ENCODE peak calls at places on chromosomes 13 and 19, in seven cellular contexts. One of them, this sample, is unnamed.

GRCh38 chr13:99432637-99433542 is 68.4 kb upstream of the TM9SF2 start:
- DNase-seq in neuronal stem cell: peak; percentile 49
- DNase-seq in GM23338: peak; percentile 77
- DNase-seq in K562: no peak
- DNase-seq in cardiac muscle cell: peak; percentile 60
- DNase-seq in effector memory CD4-positive, alpha-beta T cell: peak; percentile 91
- DNase-seq in IMR-90: peak; percentile 73
- DNase-seq in this sample: peak; percentile 92

GRCh38 chr19:51194527-51195315 is 30.2 kb upstream of the CD33 start:
- DNase-seq in cardiac muscle cell: no peak
- DNase-seq in neuronal stem cell: no peak
- DNase-seq in effector memory CD4-positive, alpha-beta T cell: no peak
- DNase-seq in GM23338: no peak
- DNase-seq in IMR-90: no peak
- DNase-seq in K562: no peak
- DNase-seq in this sample: no peak

GRCh38 chr19:37955986-37956385 is 49.0 kb downstream of the SIPA1L3 start:
- DNase-seq in effector memory CD4-positive, alpha-beta T cell: no peak
- DNase-seq in cardiac muscle cell: no peak
- DNase-seq in K562: no peak
- DNase-seq in neuronal stem cell: no peak
- DNase-seq in GM23338: no peak
- DNase-seq in IMR-90: no peak
- DNase-seq in this sample: no peak

GRCh38 chr13:39867807-39868206 is 212.3 kb downstream of the COG6 start:
- DNase-seq in effector memory CD4-positive, alpha-beta T cell: no peak
- DNase-seq in neuronal stem cell: no peak
- DNase-seq in cardiac muscle cell: no peak
- DNase-seq in GM23338: no peak
- DNase-seq in K562: no peak
- DNase-seq in IMR-90: no peak
- DNase-seq in this sample: no peak

GRCh38 chr19:15563931-15564330 is 51.1 kb upstream of the CYP4F8 start:
- DNase-seq in K562: no peak
- DNase-seq in effector memory CD4-positive, alpha-beta T cell: no peak
- DNase-seq in IMR-90: no peak
- DNase-seq in neuronal stem cell: no peak
- DNase-seq in GM23338: no peak
- DNase-seq in cardiac muscle cell: no peak
- DNase-seq in this sample: no peak

GRCh38 chr19:28694812-28695211 is 518.1 kb downstream of the UQCRFS1 start:
- DNase-seq in cardiac muscle cell: no peak
- DNase-seq in effector memory CD4-positive, alpha-beta T cell: no peak
- DNase-seq in K562: no peak
- DNase-seq in GM23338: no peak
- DNase-seq in neuronal stem cell: no peak
- DNase-seq in IMR-90: no peak
- DNase-seq in this sample: no peak

GRCh38 chr13:114068723-114069322 is 63.6 kb downstream of the RASA3 start:
- DNase-seq in cardiac muscle cell: peak; percentile 86
- DNase-seq in IMR-90: peak; percentile 77
- DNase-seq in K562: no peak
- DNase-seq in effector memory CD4-positive, alpha-beta T cell: no peak
- DNase-seq in neuronal stem cell: no peak
- DNase-seq in GM23338: no peak
- DNase-seq in this sample: no peak

GRCh38 chr13:80979035-80979641 is 638.2 kb upstream of the SPRY2 start:
- DNase-seq in effector memory CD4-positive, alpha-beta T cell: no peak
- DNase-seq in neuronal stem cell: peak; percentile 37
- DNase-seq in K562: peak; percentile 30
- DNase-seq in cardiac muscle cell: peak; percentile 87
- DNase-seq in GM23338: peak; percentile 78
- DNase-seq in IMR-90: peak; percentile 54
- DNase-seq in this sample: peak; percentile 69

GRCh38 chr13:27327633-27328032 is 57.0 kb downstream of the RASL11A start:
- DNase-seq in GM23338: no peak
- DNase-seq in K562: no peak
- DNase-seq in neuronal stem cell: no peak
- DNase-seq in cardiac muscle cell: no peak
- DNase-seq in IMR-90: no peak
- DNase-seq in effector memory CD4-positive, alpha-beta T cell: no peak
- DNase-seq in this sample: no peak

GRCh38 chr19:15315101-15315500 is 17.2 kb downstream of the BRD4 start:
- DNase-seq in cardiac muscle cell: no peak
- DNase-seq in K562: no peak
- DNase-seq in GM23338: no peak
- DNase-seq in neuronal stem cell: no peak
- DNase-seq in effector memory CD4-positive, alpha-beta T cell: no peak
- DNase-seq in IMR-90: no peak
- DNase-seq in this sample: no peak

GRCh38 chr13:42412812-42413795 is 141.2 kb downstream of the AKAP11 start:
- DNase-seq in K562: no peak
- DNase-seq in cardiac muscle cell: peak; percentile 62
- DNase-seq in IMR-90: no peak
- DNase-seq in neuronal stem cell: no peak
- DNase-seq in GM23338: no peak
- DNase-seq in effector memory CD4-positive, alpha-beta T cell: no peak
- DNase-seq in this sample: no peak

GRCh38 chr13:96899946-96900345 is 94.3 kb downstream of the OXGR1 start:
- DNase-seq in K562: no peak
- DNase-seq in neuronal stem cell: no peak
- DNase-seq in effector memory CD4-positive, alpha-beta T cell: no peak
- DNase-seq in cardiac muscle cell: no peak
- DNase-seq in GM23338: no peak
- DNase-seq in IMR-90: no peak
- DNase-seq in this sample: no peak

GRCh38 chr13:113157929-113158747 is at the start of gene PROZ:
- DNase-seq in K562: no peak
- DNase-seq in GM23338: no peak
- DNase-seq in cardiac muscle cell: no peak
- DNase-seq in neuronal stem cell: no peak
- DNase-seq in IMR-90: no peak
- DNase-seq in effector memory CD4-positive, alpha-beta T cell: no peak
- DNase-seq in this sample: no peak

GRCh38 chr19:45939792-45940514 is 25.4 kb upstream of the NANOS2 start:
- DNase-seq in effector memory CD4-positive, alpha-beta T cell: no peak
- DNase-seq in cardiac muscle cell: no peak
- DNase-seq in K562: no peak
- DNase-seq in neuronal stem cell: no peak
- DNase-seq in IMR-90: no peak
- DNase-seq in GM23338: peak; percentile 72
- DNase-seq in this sample: peak; percentile 66

GRCh38 chr13:29752175-29752574 is 98.2 kb downstream of the UBL3 start:
- DNase-seq in K562: no peak
- DNase-seq in neuronal stem cell: no peak
- DNase-seq in GM23338: no peak
- DNase-seq in IMR-90: no peak
- DNase-seq in cardiac muscle cell: no peak
- DNase-seq in effector memory CD4-positive, alpha-beta T cell: no peak
- DNase-seq in this sample: no peak

GRCh38 chr13:46131705-46132104 is 26.9 kb upstream of the CPB2 start:
- DNase-seq in K562: no peak
- DNase-seq in GM23338: no peak
- DNase-seq in cardiac muscle cell: no peak
- DNase-seq in effector memory CD4-positive, alpha-beta T cell: no peak
- DNase-seq in IMR-90: no peak
- DNase-seq in neuronal stem cell: no peak
- DNase-seq in this sample: no peak

GRCh38 chr13:110555601-110556223 is 5.8 kb downstream of the RAB20 start:
- DNase-seq in effector memory CD4-positive, alpha-beta T cell: no peak
- DNase-seq in GM23338: no peak
- DNase-seq in neuronal stem cell: no peak
- DNase-seq in cardiac muscle cell: no peak
- DNase-seq in IMR-90: no peak
- DNase-seq in K562: no peak
- DNase-seq in this sample: no peak

GRCh38 chr13:102856603-102857002 is 10.8 kb downstream of the ERCC5 start:
- DNase-seq in GM23338: no peak
- DNase-seq in IMR-90: no peak
- DNase-seq in K562: no peak
- DNase-seq in effector memory CD4-positive, alpha-beta T cell: no peak
- DNase-seq in cardiac muscle cell: peak; percentile 71
- DNase-seq in neuronal stem cell: no peak
- DNase-seq in this sample: no peak

DNA sequence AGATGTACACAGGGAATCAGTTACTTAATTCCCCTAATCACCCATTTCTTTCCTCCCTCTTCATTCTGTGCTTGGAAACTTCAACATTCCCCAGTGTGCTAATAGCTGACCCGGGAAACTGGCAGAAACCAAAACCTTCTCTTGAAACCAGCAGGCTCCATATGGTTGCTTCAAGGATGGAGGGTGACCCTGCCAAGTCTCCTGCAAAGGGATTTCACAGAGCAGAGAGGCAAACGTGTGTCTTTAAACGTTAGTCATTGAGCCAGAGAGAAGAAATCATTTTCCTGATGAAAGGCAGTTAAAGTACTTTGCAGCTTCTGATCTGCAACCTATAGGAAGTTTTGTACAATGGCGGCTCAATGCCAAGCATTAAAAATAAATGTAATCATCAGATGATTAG is 220.9 kb downstream of the POU4F1 start:
- DNase-seq in K562: no peak
- DNase-seq in IMR-90: no peak
- DNase-seq in neuronal stem cell: no peak
- DNase-seq in effector memory CD4-positive, alpha-beta T cell: no peak
- DNase-seq in GM23338: no peak
- DNase-seq in cardiac muscle cell: no peak
- DNase-seq in this sample: no peak
- H3K27ac ChIP-seq in K562: no peak overlapping the region
- H3K27ac ChIP-seq in IMR-90: no peak overlapping the region
- H3K27ac ChIP-seq in neuronal stem cell: no peak overlapping the region
- H3K27ac ChIP-seq in effector memory CD4-positive, alpha-beta T cell: no peak overlapping the region
- H3K27ac ChIP-seq in GM23338: no peak overlapping the region
- H3K27ac ChIP-seq in cardiac muscle cell: no peak overlapping the region
- H3K27ac ChIP-seq in this sample: no peak overlapping the region

DNA sequence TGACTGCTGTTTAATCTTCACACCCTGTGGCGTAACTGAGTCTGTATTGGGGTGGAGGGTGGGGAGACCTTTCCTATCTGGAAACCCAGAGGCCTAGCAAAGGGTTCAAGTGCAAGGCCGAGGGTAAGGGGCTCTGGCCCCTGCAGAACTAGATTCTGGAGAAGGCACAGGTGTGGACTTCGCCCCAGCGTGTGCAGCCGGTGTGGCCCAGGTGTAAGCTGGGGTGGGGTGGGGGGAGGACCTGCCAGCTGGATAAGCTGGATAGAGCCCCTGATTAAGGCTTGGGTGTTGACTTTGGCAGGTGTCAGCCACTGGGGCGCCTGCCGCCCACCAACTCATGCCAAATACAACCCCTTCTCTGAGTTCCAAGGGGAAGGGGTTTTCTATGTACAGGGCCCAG is 1.3 kb downstream of the RAB3D start:
- DNase-seq in cardiac muscle cell: no peak
- DNase-seq in IMR-90: no peak
- DNase-seq in K562: no peak
- DNase-seq in GM23338: no peak
- DNase-seq in effector memory CD4-positive, alpha-beta T cell: no peak
- DNase-seq in neuronal stem cell: no peak
- DNase-seq in this sample: no peak
- H3K27ac ChIP-seq in cardiac muscle cell: no peak overlapping the region
- H3K27ac ChIP-seq in IMR-90: no peak overlapping the region
- H3K27ac ChIP-seq in K562: no peak overlapping the region
- H3K27ac ChIP-seq in GM23338: no peak overlapping the region
- H3K27ac ChIP-seq in effector memory CD4-positive, alpha-beta T cell: no peak overlapping the region
- H3K27ac ChIP-seq in neuronal stem cell: no peak overlapping the region
- H3K27ac ChIP-seq in this sample: no peak overlapping the region

GRCh38 chr13:65638572-65639168 is 1591.5 kb downstream of the PCDH9 start:
- DNase-seq in K562: peak; percentile 11
- DNase-seq in effector memory CD4-positive, alpha-beta T cell: no peak
- DNase-seq in GM23338: peak; percentile 72
- DNase-seq in neuronal stem cell: peak; percentile 6
- DNase-seq in IMR-90: peak; percentile 63
- DNase-seq in cardiac muscle cell: peak; percentile 79
- DNase-seq in this sample: peak; percentile 53
- H3K27ac ChIP-seq in K562: no peak overlapping the region
- H3K27ac ChIP-seq in effector memory CD4-positive, alpha-beta T cell: no peak overlapping the region
- H3K27ac ChIP-seq in GM23338: no peak overlapping the region
- H3K27ac ChIP-seq in neuronal stem cell: no peak overlapping the region
- H3K27ac ChIP-seq in IMR-90: no peak overlapping the region
- H3K27ac ChIP-seq in cardiac muscle cell: no peak overlapping the region
- H3K27ac ChIP-seq in this sample: no peak overlapping the region

GRCh38 chr19:17076539-17076919 is 952 bp downstream of the MYO9B start:
- DNase-seq in cardiac muscle cell: no peak
- DNase-seq in K562: no peak
- DNase-seq in GM23338: peak; percentile 17
- DNase-seq in neuronal stem cell: no peak
- DNase-seq in IMR-90: no peak
- DNase-seq in effector memory CD4-positive, alpha-beta T cell: no peak
- DNase-seq in this sample: peak; percentile 62

GRCh38 chr19:17079710-17080440 is 4.3 kb downstream of the MYO9B start:
- DNase-seq in effector memory CD4-positive, alpha-beta T cell: peak; percentile 39
- DNase-seq in GM23338: no peak
- DNase-seq in neuronal stem cell: peak; percentile 37
- DNase-seq in IMR-90: peak; percentile 99
- DNase-seq in K562: no peak
- DNase-seq in cardiac muscle cell: peak; percentile 98
- DNase-seq in this sample: no peak

GRCh38 chr19:17077447-17078028 is 2.0 kb downstream of the MYO9B start:
- DNase-seq in effector memory CD4-positive, alpha-beta T cell: no peak
- DNase-seq in IMR-90: no peak
- DNase-seq in GM23338: no peak
- DNase-seq in K562: no peak
- DNase-seq in neuronal stem cell: no peak
- DNase-seq in cardiac muscle cell: no peak
- DNase-seq in this sample: no peak

GRCh38 chr19:17078920-17079709 is 3.5 kb downstream of the MYO9B start:
- DNase-seq in IMR-90: peak; percentile 31
- DNase-seq in GM23338: no peak
- DNase-seq in cardiac muscle cell: peak; percentile 30
- DNase-seq in K562: no peak
- DNase-seq in effector memory CD4-positive, alpha-beta T cell: no peak
- DNase-seq in neuronal stem cell: no peak
- DNase-seq in this sample: no peak

DNA sequence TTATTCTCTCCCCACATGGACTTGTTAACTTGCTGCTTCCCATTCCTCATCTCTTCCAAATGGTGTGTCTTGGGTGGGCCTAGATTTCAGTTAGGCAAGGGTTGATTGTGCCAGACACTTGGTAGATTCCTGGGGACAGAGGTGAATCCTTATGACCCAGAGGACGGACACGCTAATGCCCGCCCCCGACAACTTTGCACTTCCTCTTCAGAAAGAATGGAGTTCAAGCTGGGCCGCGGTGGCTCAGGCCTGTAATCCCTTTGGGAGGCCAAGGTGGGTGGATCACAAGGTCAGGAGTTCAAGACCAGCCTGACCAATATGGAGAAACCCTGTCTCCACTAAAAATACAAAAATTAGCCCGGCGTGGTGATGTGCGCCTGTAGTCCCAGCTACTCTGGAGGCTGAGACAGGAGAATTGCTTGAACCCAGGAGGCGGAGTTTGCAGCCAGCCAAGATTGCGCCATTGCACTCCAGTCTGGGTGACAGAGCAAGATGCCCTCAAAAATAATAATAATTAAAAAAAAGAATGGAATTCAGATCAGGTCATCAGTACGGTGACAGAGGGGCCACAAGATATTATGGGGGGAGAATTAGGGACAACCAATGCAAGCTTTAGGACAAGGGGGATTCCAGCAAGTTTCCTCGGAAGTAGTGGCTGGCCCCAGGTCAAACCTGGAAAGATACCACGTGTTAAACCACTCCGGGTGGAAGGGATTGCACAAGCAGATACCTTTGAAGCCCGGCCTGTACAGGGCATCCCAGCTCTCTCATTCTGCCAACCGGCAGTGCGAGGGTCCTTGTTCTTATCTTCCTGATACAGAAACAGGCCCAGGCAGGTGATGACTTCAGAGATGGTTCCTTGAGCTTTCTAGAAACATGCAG is 2.7 kb downstream of the MYO9B start:
- DNase-seq in effector memory CD4-positive, alpha-beta T cell: no peak
- DNase-seq in cardiac muscle cell: peak; percentile 48
- DNase-seq in IMR-90: no peak
- DNase-seq in neuronal stem cell: no peak
- DNase-seq in K562: no peak
- DNase-seq in GM23338: no peak
- DNase-seq in this sample: no peak
- H3K27ac ChIP-seq in effector memory CD4-positive, alpha-beta T cell: no peak overlapping the region
- H3K27ac ChIP-seq in cardiac muscle cell: no peak overlapping the region
- H3K27ac ChIP-seq in IMR-90: peak overlapping the region; percentile 99
- H3K27ac ChIP-seq in neuronal stem cell: no peak overlapping the region
- H3K27ac ChIP-seq in K562: no peak overlapping the region
- H3K27ac ChIP-seq in GM23338: peak overlapping the region; percentile 26
- H3K27ac ChIP-seq in this sample: no peak overlapping the region

This sample was measured in endodermal cell.